ENCODE peak calls at places on chromosome 16, in five cellular contexts. Y is EH; U is activated CD4-positive, alpha-beta T cell treated with anti-CD3 and anti-CD28 coated beads for 24 hours; O is Daoy; L is stimulated activated CD8-positive, alpha-beta memory T cell treated with anti-CD3 and anti-CD28 coated beads, Interleukin-4, amount 100 ng/mL, for 1 hour. E is an unnamed sample.

GRCh38 chr16:85235988-85236831 is 123.9 kb upstream of the CIBAR2 start:
- DNase-seq in O (peak), U (no peak), Y (peak), L (no peak), E (peak)

GRCh38 chr16:66984902-66985311 is 3.5 kb upstream of the CES4A start:
- DNase-seq in L (no peak), Y (no peak), O (no peak), U (peak), E (no peak)

GRCh38 chr16:2743007-2743810 is 9.2 kb upstream of the SRRM2 start:
- DNase-seq in U (no peak), L (no peak), O (no peak), Y (no peak), E (no peak)

GRCh38 chr16:67419931-67420330 is 3.7 kb upstream of the ZDHHC1 start:
- DNase-seq in U (no peak), O (no peak), L (no peak), Y (no peak), E (no peak)

GRCh38 chr16:81266680-81267095 is 28.2 kb downstream of the BCO1 start:
- DNase-seq in L (no peak), U (no peak), Y (no peak), O (peak), E (no peak)

GRCh38 chr16:66135376-66135775 is 231.1 kb upstream of the CDH5 start:
- DNase-seq in O (no peak), L (no peak), Y (peak), U (no peak), E (no peak)

GRCh38 chr16:48556913-48557351 is 53.0 kb downstream of the N4BP1 start:
- DNase-seq in Y (peak), O (peak), U (no peak), L (no peak), E (no peak)

GRCh38 chr16:10039220-10040096 is 142.8 kb downstream of the GRIN2A start:
- DNase-seq in Y (peak), L (no peak), U (no peak), O (peak), E (no peak)

GRCh38 chr16:3681206-3681605 is 26.7 kb downstream of the DNASE1 start:
- DNase-seq in L (no peak), U (no peak), O (no peak), Y (no peak), E (no peak)

GRCh38 chr16:81491522-81492188 is 47.0 kb downstream of the CMIP start:
- DNase-seq in L (no peak), Y (peak), O (no peak), U (no peak), E (no peak)

GRCh38 chr16:85480727-85481101 is 132.4 kb upstream of the GSE1 start:
- DNase-seq in U (no peak), L (no peak), Y (no peak), O (no peak), E (no peak)

GRCh38 chr16:51767564-51767963 is 616.5 kb upstream of the SALL1 start:
- DNase-seq in L (no peak), U (no peak), O (no peak), Y (no peak), E (no peak)

GRCh38 chr16:85820604-85821372 is 21.3 kb downstream of the COX4I1 start:
- DNase-seq in Y (no peak), O (no peak), U (no peak), L (no peak), E (no peak)

GRCh38 chr16:21194771-21195301 is 16.5 kb downstream of the ZP2 start:
- DNase-seq in Y (peak), O (peak), U (no peak), L (no peak), E (peak)

GRCh38 chr16:50478021-50478772 is 70.0 kb upstream of the NKD1 start:
- DNase-seq in U (no peak), Y (no peak), L (no peak), O (no peak), E (no peak)

E was measured in GM18507.